ENCODE peak calls at places on chromosomes 4 and X, in four cellular contexts. R, U, A and J are unnamed samples.
A peak's percentile ranks its signal among the peaks of the same experiment; 100 is the strongest.

GRCh38 chrX:109783712-109784109 is 50.7 kb upstream of the ACSL4 start:
- DNase-seq in R (no peak), U (no peak), A (no peak), J (no peak)

GRCh38 chr4:94548571-94548970 is 96.8 kb downstream of the PDLIM5 start:
- DNase-seq in R (no peak), U (no peak), A (no peak), J (peak; percentile 15)

GRCh38 chr4:80446664-80447063 is 111.1 kb downstream of the CFAP299 start:
- DNase-seq in R (no peak), U (no peak), A (no peak), J (no peak)

GRCh38 chrX:154321624-154322023 is 26.0 kb downstream of the TKTL1 start:
- DNase-seq in R (no peak), U (no peak), A (no peak), J (peak; percentile 17)

GRCh38 chrX:108584617-108585211 is 145.1 kb downstream of the COL4A5 start:
- DNase-seq in R (no peak), U (no peak), A (no peak), J (peak; percentile 12)

GRCh38 chr4:174450452-174450851 is 71.8 kb downstream of the HPGD start:
- DNase-seq in R (no peak), U (no peak), A (no peak), J (no peak)

GRCh38 chrX:19225906-19226305 is 103.6 kb upstream of the ADGRG2 start:
- DNase-seq in R (no peak), U (no peak), A (no peak), J (peak; percentile 22)

GRCh38 chr4:71607780-71608673 is 175.9 kb downstream of the GC start:
- DNase-seq in R (no peak), U (no peak), A (no peak), J (no peak)

GRCh38 chr4:150002561-150002960 is 75.7 kb upstream of the DCLK2 start:
- DNase-seq in R (no peak), U (no peak), A (no peak), J (no peak)

GRCh38 chrX:15913161-15913560 is 58.5 kb upstream of the AP1S2 start:
- DNase-seq in R (no peak), U (no peak), A (no peak), J (no peak)

GRCh38 chr4:98482847-98483806 is 175.3 kb downstream of the TSPAN5 start:
- DNase-seq in R (no peak), U (no peak), A (no peak), J (no peak)

GRCh38 chr4:3522651-3523050 is 9.6 kb downstream of the LRPAP1 start:
- DNase-seq in R (no peak), U (no peak), A (no peak), J (no peak)

GRCh38 chr4:92021203-92021602 is 282.6 kb upstream of the GRID2 start:
- DNase-seq in R (no peak), U (no peak), A (no peak), J (no peak)

GRCh38 chr4:151437505-151437904 is 28.5 kb downstream of the FHIP1A start:
- DNase-seq in R (no peak), U (no peak), A (no peak), J (no peak)

GRCh38 chrX:109732319-109732779 is 708 bp downstream of the ACSL4 start:
- DNase-seq in R (peak; percentile 16), U (no peak), A (peak; percentile 30), J (peak; percentile 18)

GRCh38 chr4:181294421-181294820 is 948.8 kb upstream of the TENM3 start:
- DNase-seq in R (no peak), U (no peak), A (no peak), J (no peak)

GRCh38 chr4:126698224-126698623 is 934.5 kb upstream of the INTU start:
- DNase-seq in R (no peak), U (no peak), A (no peak), J (no peak)

GRCh38 chr4:52376107-52376704 is 282.9 kb downstream of the USP46 start:
- DNase-seq in R (peak; percentile 58), U (no peak), A (peak; percentile 25), J (peak; percentile 32)

GRCh38 chr4:79578613-79579012 is 170.6 kb upstream of the GK2 start:
- DNase-seq in R (no peak), U (no peak), A (no peak), J (no peak)

GRCh38 chr4:8832130-8832930 is 39.3 kb downstream of the HMX1 start:
- DNase-seq in R (no peak), U (no peak), A (no peak), J (no peak)

GRCh38 chrX:150476183-150476699 is 92.2 kb upstream of the MTM1 start:
- DNase-seq in R (no peak), U (no peak), A (no peak), J (no peak)

GRCh38 chr4:133000012-133000411 is 149.1 kb upstream of the PCDH10 start:
- DNase-seq in R (no peak), U (no peak), A (no peak), J (no peak)

GRCh38 chr4:139773560-139774318 is 108.1 kb downstream of the MGST2 start:
- DNase-seq in R (peak; percentile 38), U (no peak), A (no peak), J (no peak)

GRCh38 chr4:159017323-159018036 is 85.4 kb upstream of the RAPGEF2 start:
- DNase-seq in R (no peak), U (no peak), A (no peak), J (no peak)

GRCh38 chr4:25113915-25114904 is 46.0 kb downstream of the SEPSECS start:
- DNase-seq in R (no peak), U (no peak), A (no peak), J (no peak)

GRCh38 chr4:90457817-90458216 is 330.6 kb downstream of the CCSER1 start:
- DNase-seq in R (no peak), U (no peak), A (no peak), J (no peak)

GRCh38 chr4:109912706-109913621 is at the start of gene EGF:
- DNase-seq in R (peak; percentile 27), U (no peak), A (no peak), J (peak; percentile 75)

GRCh38 chr4:169275180-169275579 is 4.4 kb upstream of the SH3RF1 start:
- DNase-seq in R (no peak), U (no peak), A (no peak), J (no peak)

GRCh38 chrX:114619874-114620273 is 36.0 kb downstream of the HTR2C start:
- DNase-seq in R (peak; percentile 12), U (no peak), A (no peak), J (peak; percentile 25)